ENCODE peak calls at places on chromosomes 1 and 21, in ten cellular contexts. One of them, this sample, is unnamed.

GRCh38 chr21:34836933-34837505 is 168.2 kb downstream of the CLIC6 start:
- DNase-seq in mucosa of gallbladder: no peak
- DNase-seq in iris pigment epithelial cell: no peak
- DNase-seq in LoVo: no peak
- DNase-seq in NCI-H1417: no peak
- DNase-seq in stimulated activated CD8-positive, alpha-beta memory T cell treated with anti-CD3 and anti-CD28 coated beads, Interleukin-4, amount 100 ng/mL, for 1 hour: no peak
- DNase-seq in NCI-H524: no peak
- DNase-seq in GF-D8: no peak
- DNase-seq in DMS79 treated with DMSO at 0.1 percent for 48 hours: no peak
- DNase-seq in COR-L47: no peak
- DNase-seq in this sample: peak

GRCh38 chr1:87833158-87833557 is 504.5 kb downstream of the LMO4 start:
- DNase-seq in mucosa of gallbladder: no peak
- DNase-seq in iris pigment epithelial cell: peak
- DNase-seq in LoVo: no peak
- DNase-seq in NCI-H1417: no peak
- DNase-seq in stimulated activated CD8-positive, alpha-beta memory T cell treated with anti-CD3 and anti-CD28 coated beads, Interleukin-4, amount 100 ng/mL, for 1 hour: no peak
- DNase-seq in NCI-H524: no peak
- DNase-seq in GF-D8: no peak
- DNase-seq in DMS79 treated with DMSO at 0.1 percent for 48 hours: no peak
- DNase-seq in COR-L47: no peak
- DNase-seq in this sample: peak

GRCh38 chr1:242842094-242842493 is 317.6 kb upstream of the PLD5 start:
- DNase-seq in mucosa of gallbladder: no peak
- DNase-seq in iris pigment epithelial cell: no peak
- DNase-seq in LoVo: no peak
- DNase-seq in NCI-H1417: no peak
- DNase-seq in stimulated activated CD8-positive, alpha-beta memory T cell treated with anti-CD3 and anti-CD28 coated beads, Interleukin-4, amount 100 ng/mL, for 1 hour: no peak
- DNase-seq in NCI-H524: peak
- DNase-seq in GF-D8: no peak
- DNase-seq in DMS79 treated with DMSO at 0.1 percent for 48 hours: no peak
- DNase-seq in COR-L47: no peak
- DNase-seq in this sample: no peak

GRCh38 chr1:172147541-172147940 is 272.9 kb upstream of the C1orf105 start:
- DNase-seq in mucosa of gallbladder: no peak
- DNase-seq in iris pigment epithelial cell: no peak
- DNase-seq in LoVo: no peak
- DNase-seq in NCI-H1417: no peak
- DNase-seq in stimulated activated CD8-positive, alpha-beta memory T cell treated with anti-CD3 and anti-CD28 coated beads, Interleukin-4, amount 100 ng/mL, for 1 hour: no peak
- DNase-seq in NCI-H524: no peak
- DNase-seq in GF-D8: no peak
- DNase-seq in DMS79 treated with DMSO at 0.1 percent for 48 hours: no peak
- DNase-seq in COR-L47: no peak
- DNase-seq in this sample: peak

GRCh38 chr1:165858364-165858823 is 31.0 kb downstream of the UCK2 start:
- DNase-seq in mucosa of gallbladder: no peak
- DNase-seq in iris pigment epithelial cell: no peak
- DNase-seq in LoVo: no peak
- DNase-seq in NCI-H1417: peak
- DNase-seq in stimulated activated CD8-positive, alpha-beta memory T cell treated with anti-CD3 and anti-CD28 coated beads, Interleukin-4, amount 100 ng/mL, for 1 hour: no peak
- DNase-seq in NCI-H524: peak
- DNase-seq in GF-D8: no peak
- DNase-seq in DMS79 treated with DMSO at 0.1 percent for 48 hours: no peak
- DNase-seq in COR-L47: no peak
- DNase-seq in this sample: no peak

GRCh38 chr21:36459098-36459497 is 20.8 kb downstream of the CLDN14 start:
- DNase-seq in mucosa of gallbladder: no peak
- DNase-seq in iris pigment epithelial cell: no peak
- DNase-seq in LoVo: no peak
- DNase-seq in NCI-H1417: no peak
- DNase-seq in stimulated activated CD8-positive, alpha-beta memory T cell treated with anti-CD3 and anti-CD28 coated beads, Interleukin-4, amount 100 ng/mL, for 1 hour: no peak
- DNase-seq in NCI-H524: no peak
- DNase-seq in GF-D8: no peak
- DNase-seq in DMS79 treated with DMSO at 0.1 percent for 48 hours: no peak
- DNase-seq in COR-L47: no peak
- DNase-seq in this sample: no peak

GRCh38 chr1:109140384-109140783 is 26.5 kb downstream of the ELAPOR1 start:
- DNase-seq in mucosa of gallbladder: no peak
- DNase-seq in iris pigment epithelial cell: no peak
- DNase-seq in LoVo: no peak
- DNase-seq in NCI-H1417: no peak
- DNase-seq in stimulated activated CD8-positive, alpha-beta memory T cell treated with anti-CD3 and anti-CD28 coated beads, Interleukin-4, amount 100 ng/mL, for 1 hour: no peak
- DNase-seq in NCI-H524: no peak
- DNase-seq in GF-D8: no peak
- DNase-seq in DMS79 treated with DMSO at 0.1 percent for 48 hours: no peak
- DNase-seq in COR-L47: no peak
- DNase-seq in this sample: no peak

GRCh38 chr1:30611741-30612309 is 111.6 kb downstream of the MATN1 start:
- DNase-seq in mucosa of gallbladder: no peak
- DNase-seq in iris pigment epithelial cell: no peak
- DNase-seq in LoVo: no peak
- DNase-seq in NCI-H1417: no peak
- DNase-seq in stimulated activated CD8-positive, alpha-beta memory T cell treated with anti-CD3 and anti-CD28 coated beads, Interleukin-4, amount 100 ng/mL, for 1 hour: no peak
- DNase-seq in NCI-H524: no peak
- DNase-seq in GF-D8: no peak
- DNase-seq in DMS79 treated with DMSO at 0.1 percent for 48 hours: no peak
- DNase-seq in COR-L47: no peak
- DNase-seq in this sample: no peak

GRCh38 chr21:27026501-27026900 is 59.6 kb upstream of the ADAMTS5 start:
- DNase-seq in mucosa of gallbladder: no peak
- DNase-seq in iris pigment epithelial cell: peak
- DNase-seq in LoVo: no peak
- DNase-seq in NCI-H1417: no peak
- DNase-seq in stimulated activated CD8-positive, alpha-beta memory T cell treated with anti-CD3 and anti-CD28 coated beads, Interleukin-4, amount 100 ng/mL, for 1 hour: no peak
- DNase-seq in NCI-H524: no peak
- DNase-seq in GF-D8: no peak
- DNase-seq in DMS79 treated with DMSO at 0.1 percent for 48 hours: no peak
- DNase-seq in COR-L47: no peak
- DNase-seq in this sample: no peak

GRCh38 chr1:16351994-16352841 is at the start of gene FBXO42:
- DNase-seq in mucosa of gallbladder: peak
- DNase-seq in iris pigment epithelial cell: peak
- DNase-seq in LoVo: peak
- DNase-seq in NCI-H1417: peak
- DNase-seq in stimulated activated CD8-positive, alpha-beta memory T cell treated with anti-CD3 and anti-CD28 coated beads, Interleukin-4, amount 100 ng/mL, for 1 hour: peak
- DNase-seq in NCI-H524: peak
- DNase-seq in GF-D8: peak
- DNase-seq in DMS79 treated with DMSO at 0.1 percent for 48 hours: peak
- DNase-seq in COR-L47: peak
- DNase-seq in this sample: peak

GRCh38 chr21:37460196-37460595 is 93.6 kb downstream of the DYRK1A start:
- DNase-seq in mucosa of gallbladder: no peak
- DNase-seq in iris pigment epithelial cell: no peak
- DNase-seq in LoVo: no peak
- DNase-seq in NCI-H1417: no peak
- DNase-seq in stimulated activated CD8-positive, alpha-beta memory T cell treated with anti-CD3 and anti-CD28 coated beads, Interleukin-4, amount 100 ng/mL, for 1 hour: no peak
- DNase-seq in NCI-H524: peak
- DNase-seq in GF-D8: no peak
- DNase-seq in DMS79 treated with DMSO at 0.1 percent for 48 hours: no peak
- DNase-seq in COR-L47: no peak
- DNase-seq in this sample: no peak

GRCh38 chr1:221829327-221830011 is 87.6 kb upstream of the DUSP10 start:
- DNase-seq in mucosa of gallbladder: no peak
- DNase-seq in iris pigment epithelial cell: peak
- DNase-seq in LoVo: no peak
- DNase-seq in NCI-H1417: no peak
- DNase-seq in stimulated activated CD8-positive, alpha-beta memory T cell treated with anti-CD3 and anti-CD28 coated beads, Interleukin-4, amount 100 ng/mL, for 1 hour: no peak
- DNase-seq in NCI-H524: no peak
- DNase-seq in GF-D8: no peak
- DNase-seq in DMS79 treated with DMSO at 0.1 percent for 48 hours: no peak
- DNase-seq in COR-L47: no peak
- DNase-seq in this sample: peak

GRCh38 chr1:214587165-214587564 is 15.8 kb upstream of the CENPF start:
- DNase-seq in mucosa of gallbladder: no peak
- DNase-seq in iris pigment epithelial cell: no peak
- DNase-seq in LoVo: no peak
- DNase-seq in NCI-H1417: no peak
- DNase-seq in stimulated activated CD8-positive, alpha-beta memory T cell treated with anti-CD3 and anti-CD28 coated beads, Interleukin-4, amount 100 ng/mL, for 1 hour: no peak
- DNase-seq in NCI-H524: no peak
- DNase-seq in GF-D8: no peak
- DNase-seq in DMS79 treated with DMSO at 0.1 percent for 48 hours: no peak
- DNase-seq in COR-L47: no peak
- DNase-seq in this sample: no peak

GRCh38 chr1:214261206-214262123 is 19.5 kb upstream of the SMYD2 start:
- DNase-seq in mucosa of gallbladder: peak
- DNase-seq in iris pigment epithelial cell: peak
- DNase-seq in LoVo: peak
- DNase-seq in NCI-H1417: peak
- DNase-seq in stimulated activated CD8-positive, alpha-beta memory T cell treated with anti-CD3 and anti-CD28 coated beads, Interleukin-4, amount 100 ng/mL, for 1 hour: peak
- DNase-seq in NCI-H524: peak
- DNase-seq in GF-D8: peak
- DNase-seq in DMS79 treated with DMSO at 0.1 percent for 48 hours: peak
- DNase-seq in COR-L47: peak
- DNase-seq in this sample: peak

GRCh38 chr1:108327534-108328462 is 83.9 kb upstream of the NBPF4 start:
- DNase-seq in mucosa of gallbladder: no peak
- DNase-seq in iris pigment epithelial cell: no peak
- DNase-seq in LoVo: no peak
- DNase-seq in NCI-H1417: no peak
- DNase-seq in stimulated activated CD8-positive, alpha-beta memory T cell treated with anti-CD3 and anti-CD28 coated beads, Interleukin-4, amount 100 ng/mL, for 1 hour: no peak
- DNase-seq in NCI-H524: no peak
- DNase-seq in GF-D8: no peak
- DNase-seq in DMS79 treated with DMSO at 0.1 percent for 48 hours: no peak
- DNase-seq in COR-L47: no peak
- DNase-seq in this sample: no peak

GRCh38 chr1:226481133-226481532 is 67.4 kb upstream of the STUM start:
- DNase-seq in mucosa of gallbladder: no peak
- DNase-seq in iris pigment epithelial cell: no peak
- DNase-seq in LoVo: no peak
- DNase-seq in NCI-H1417: no peak
- DNase-seq in stimulated activated CD8-positive, alpha-beta memory T cell treated with anti-CD3 and anti-CD28 coated beads, Interleukin-4, amount 100 ng/mL, for 1 hour: no peak
- DNase-seq in NCI-H524: peak
- DNase-seq in GF-D8: no peak
- DNase-seq in DMS79 treated with DMSO at 0.1 percent for 48 hours: no peak
- DNase-seq in COR-L47: no peak
- DNase-seq in this sample: no peak

GRCh38 chr1:246199086-246199485 is 308.0 kb downstream of the SMYD3 start:
- DNase-seq in mucosa of gallbladder: no peak
- DNase-seq in iris pigment epithelial cell: no peak
- DNase-seq in LoVo: no peak
- DNase-seq in NCI-H1417: peak
- DNase-seq in stimulated activated CD8-positive, alpha-beta memory T cell treated with anti-CD3 and anti-CD28 coated beads, Interleukin-4, amount 100 ng/mL, for 1 hour: no peak
- DNase-seq in NCI-H524: peak
- DNase-seq in GF-D8: no peak
- DNase-seq in DMS79 treated with DMSO at 0.1 percent for 48 hours: peak
- DNase-seq in COR-L47: no peak
- DNase-seq in this sample: peak

GRCh38 chr1:202618387-202619022 is 91.7 kb downstream of the SYT2 start:
- DNase-seq in mucosa of gallbladder: no peak
- DNase-seq in iris pigment epithelial cell: peak
- DNase-seq in LoVo: no peak
- DNase-seq in NCI-H1417: no peak
- DNase-seq in stimulated activated CD8-positive, alpha-beta memory T cell treated with anti-CD3 and anti-CD28 coated beads, Interleukin-4, amount 100 ng/mL, for 1 hour: no peak
- DNase-seq in NCI-H524: no peak
- DNase-seq in GF-D8: no peak
- DNase-seq in DMS79 treated with DMSO at 0.1 percent for 48 hours: no peak
- DNase-seq in COR-L47: no peak
- DNase-seq in this sample: peak

GRCh38 chr1:109969430-109969829 is 15.1 kb upstream of the AHCYL1 start:
- DNase-seq in mucosa of gallbladder: no peak
- DNase-seq in iris pigment epithelial cell: peak
- DNase-seq in LoVo: no peak
- DNase-seq in NCI-H1417: no peak
- DNase-seq in stimulated activated CD8-positive, alpha-beta memory T cell treated with anti-CD3 and anti-CD28 coated beads, Interleukin-4, amount 100 ng/mL, for 1 hour: no peak
- DNase-seq in NCI-H524: no peak
- DNase-seq in GF-D8: no peak
- DNase-seq in DMS79 treated with DMSO at 0.1 percent for 48 hours: no peak
- DNase-seq in COR-L47: no peak
- DNase-seq in this sample: peak

GRCh38 chr1:178451529-178451928 is 45.2 kb downstream of the CLEC20A start:
- DNase-seq in mucosa of gallbladder: no peak
- DNase-seq in iris pigment epithelial cell: peak
- DNase-seq in LoVo: no peak
- DNase-seq in NCI-H1417: no peak
- DNase-seq in stimulated activated CD8-positive, alpha-beta memory T cell treated with anti-CD3 and anti-CD28 coated beads, Interleukin-4, amount 100 ng/mL, for 1 hour: no peak
- DNase-seq in NCI-H524: no peak
- DNase-seq in GF-D8: no peak
- DNase-seq in DMS79 treated with DMSO at 0.1 percent for 48 hours: no peak
- DNase-seq in COR-L47: no peak
- DNase-seq in this sample: no peak

GRCh38 chr1:185488673-185489311 is 171.7 kb upstream of the IVNS1ABP start:
- DNase-seq in mucosa of gallbladder: peak
- DNase-seq in iris pigment epithelial cell: no peak
- DNase-seq in LoVo: no peak
- DNase-seq in NCI-H1417: no peak
- DNase-seq in stimulated activated CD8-positive, alpha-beta memory T cell treated with anti-CD3 and anti-CD28 coated beads, Interleukin-4, amount 100 ng/mL, for 1 hour: no peak
- DNase-seq in NCI-H524: no peak
- DNase-seq in GF-D8: no peak
- DNase-seq in DMS79 treated with DMSO at 0.1 percent for 48 hours: no peak
- DNase-seq in COR-L47: no peak
- DNase-seq in this sample: peak

GRCh38 chr1:87685366-87686136 is 356.9 kb downstream of the LMO4 start:
- DNase-seq in mucosa of gallbladder: no peak
- DNase-seq in iris pigment epithelial cell: no peak
- DNase-seq in LoVo: no peak
- DNase-seq in NCI-H1417: no peak
- DNase-seq in stimulated activated CD8-positive, alpha-beta memory T cell treated with anti-CD3 and anti-CD28 coated beads, Interleukin-4, amount 100 ng/mL, for 1 hour: no peak
- DNase-seq in NCI-H524: no peak
- DNase-seq in GF-D8: no peak
- DNase-seq in DMS79 treated with DMSO at 0.1 percent for 48 hours: no peak
- DNase-seq in COR-L47: no peak
- DNase-seq in this sample: peak

GRCh38 chr21:45596704-45597318 is 46.7 kb upstream of the PCBP3 start:
- DNase-seq in mucosa of gallbladder: peak
- DNase-seq in iris pigment epithelial cell: peak
- DNase-seq in LoVo: peak
- DNase-seq in NCI-H1417: peak
- DNase-seq in stimulated activated CD8-positive, alpha-beta memory T cell treated with anti-CD3 and anti-CD28 coated beads, Interleukin-4, amount 100 ng/mL, for 1 hour: peak
- DNase-seq in NCI-H524: peak
- DNase-seq in GF-D8: no peak
- DNase-seq in DMS79 treated with DMSO at 0.1 percent for 48 hours: peak
- DNase-seq in COR-L47: peak
- DNase-seq in this sample: peak

GRCh38 chr1:56482486-56482885 is 96.9 kb downstream of the PLPP3 start:
- DNase-seq in mucosa of gallbladder: no peak
- DNase-seq in iris pigment epithelial cell: no peak
- DNase-seq in LoVo: no peak
- DNase-seq in NCI-H1417: no peak
- DNase-seq in stimulated activated CD8-positive, alpha-beta memory T cell treated with anti-CD3 and anti-CD28 coated beads, Interleukin-4, amount 100 ng/mL, for 1 hour: no peak
- DNase-seq in NCI-H524: no peak
- DNase-seq in GF-D8: no peak
- DNase-seq in DMS79 treated with DMSO at 0.1 percent for 48 hours: no peak
- DNase-seq in COR-L47: no peak
- DNase-seq in this sample: no peak

GRCh38 chr1:220300442-220301121 is 28.3 kb upstream of the RAB3GAP2 start:
- DNase-seq in mucosa of gallbladder: peak
- DNase-seq in iris pigment epithelial cell: peak
- DNase-seq in LoVo: no peak
- DNase-seq in NCI-H1417: no peak
- DNase-seq in stimulated activated CD8-positive, alpha-beta memory T cell treated with anti-CD3 and anti-CD28 coated beads, Interleukin-4, amount 100 ng/mL, for 1 hour: no peak
- DNase-seq in NCI-H524: no peak
- DNase-seq in GF-D8: no peak
- DNase-seq in DMS79 treated with DMSO at 0.1 percent for 48 hours: no peak
- DNase-seq in COR-L47: no peak
- DNase-seq in this sample: peak

GRCh38 chr1:241323510-241323909 is 33.5 kb downstream of the RGS7 start:
- DNase-seq in mucosa of gallbladder: peak
- DNase-seq in iris pigment epithelial cell: peak
- DNase-seq in LoVo: peak
- DNase-seq in NCI-H1417: no peak
- DNase-seq in stimulated activated CD8-positive, alpha-beta memory T cell treated with anti-CD3 and anti-CD28 coated beads, Interleukin-4, amount 100 ng/mL, for 1 hour: no peak
- DNase-seq in NCI-H524: no peak
- DNase-seq in GF-D8: no peak
- DNase-seq in DMS79 treated with DMSO at 0.1 percent for 48 hours: no peak
- DNase-seq in COR-L47: no peak
- DNase-seq in this sample: peak

GRCh38 chr1:3035871-3036645 is 14.8 kb downstream of the ACTRT2 start:
- DNase-seq in mucosa of gallbladder: no peak
- DNase-seq in iris pigment epithelial cell: no peak
- DNase-seq in LoVo: no peak
- DNase-seq in NCI-H1417: no peak
- DNase-seq in stimulated activated CD8-positive, alpha-beta memory T cell treated with anti-CD3 and anti-CD28 coated beads, Interleukin-4, amount 100 ng/mL, for 1 hour: no peak
- DNase-seq in NCI-H524: no peak
- DNase-seq in GF-D8: no peak
- DNase-seq in DMS79 treated with DMSO at 0.1 percent for 48 hours: no peak
- DNase-seq in COR-L47: no peak
- DNase-seq in this sample: no peak

GRCh38 chr1:204818998-204819397 is 51.7 kb upstream of the NFASC start:
- DNase-seq in mucosa of gallbladder: no peak
- DNase-seq in iris pigment epithelial cell: no peak
- DNase-seq in LoVo: no peak
- DNase-seq in NCI-H1417: no peak
- DNase-seq in stimulated activated CD8-positive, alpha-beta memory T cell treated with anti-CD3 and anti-CD28 coated beads, Interleukin-4, amount 100 ng/mL, for 1 hour: no peak
- DNase-seq in NCI-H524: no peak
- DNase-seq in GF-D8: no peak
- DNase-seq in DMS79 treated with DMSO at 0.1 percent for 48 hours: no peak
- DNase-seq in COR-L47: no peak
- DNase-seq in this sample: no peak